ENCODE peak calls at places on chromosomes 16 and 17, in ten cellular contexts. S is activated B cell treated with CpG ODN at 0.5 μM for 24 hours; V is T-helper 1 cell; J is stimulated activated CD4-positive, alpha-beta T cell treated with anti-CD3 and anti-CD28 coated beads, TNF-alpha, amount 100 ng/mL, for 48 hours; U is Right ventricle myocardium superior; T is neural progenitor cell; X is heart right ventricle; I is tibial artery; D is frontal cortex; M is right cardiac atrium. R is an unnamed sample.

GRCh38 chr17:57486978-57487377 is 230.7 kb downstream of the MSI2 start:
- DNase-seq in T (no peak), J (no peak), I (no peak), X (no peak), S (no peak), V (no peak), U (no peak), D (no peak), M (no peak), R (no peak)

GRCh38 chr17:73356561-73357170 is 44.9 kb upstream of the CDC42EP4 start:
- DNase-seq in X (no peak), M (peak), T (no peak), V (no peak), U (no peak), D (no peak), I (no peak), J (no peak), S (no peak), R (no peak)

GRCh38 chr16:52123063-52123839 is 423.7 kb downstream of the TOX3 start:
- DNase-seq in S (no peak), X (no peak), D (no peak), J (no peak), T (no peak), I (no peak), U (no peak), V (no peak), M (no peak), R (no peak)

GRCh38 chr16:273547-274421 is 2.0 kb downstream of the RGS11 start:
- DNase-seq in T (no peak), J (no peak), D (no peak), X (no peak), M (no peak), I (no peak), S (no peak), U (no peak), V (no peak), R (no peak)

GRCh38 chr17:13002761-13003453 is 14.9 kb downstream of the ELAC2 start:
- DNase-seq in X (peak), I (peak), J (no peak), M (peak), D (peak), S (peak), T (peak), V (peak), U (peak), R (peak)

GRCh38 chr17:1078831-1079561 is 82.1 kb downstream of the TIMM22 start:
- DNase-seq in J (no peak), X (peak), S (no peak), I (no peak), V (no peak), M (peak), T (peak), D (no peak), U (peak), R (peak)

GRCh38 chr16:66454751-66455150 is 27.7 kb downstream of the BEAN1 start:
- DNase-seq in M (no peak), U (no peak), T (no peak), V (no peak), S (no peak), X (no peak), J (no peak), I (no peak), D (no peak), R (no peak)

GRCh38 chr16:57988929-57989328 is 11.5 kb downstream of the ZNF319 start:
- DNase-seq in D (peak), U (no peak), J (no peak), S (no peak), V (no peak), X (peak), M (peak), T (no peak), I (no peak), R (peak)

GRCh38 chr16:46972429-46972970 is 974 bp downstream of the DNAJA2 start:
- DNase-seq in U (no peak), X (no peak), M (no peak), I (no peak), T (no peak), J (no peak), S (no peak), D (peak), V (peak), R (no peak)

GRCh38 chr16:15530085-15530484 is 95.7 kb downstream of the BMERB1 start:
- DNase-seq in J (no peak), D (no peak), I (no peak), T (no peak), V (no peak), S (no peak), U (no peak), M (no peak), X (no peak), R (no peak)

GRCh38 chr17:10036511-10037061 is 131.5 kb upstream of the RCVRN start:
- DNase-seq in I (no peak), V (no peak), U (peak), M (peak), X (peak), S (no peak), D (no peak), T (no peak), J (no peak), R (peak)

GRCh38 chr17:82985973-82986372 is 93.4 kb upstream of the METRNL start:
- DNase-seq in V (peak), D (no peak), U (no peak), S (no peak), J (peak), X (no peak), I (no peak), T (peak), M (no peak), R (no peak)

GRCh38 chr16:78628526-78628925 is 529.1 kb downstream of the WWOX start:
- DNase-seq in X (no peak), S (no peak), U (no peak), M (no peak), J (no peak), T (no peak), D (no peak), V (no peak), I (no peak), R (no peak)

GRCh38 chr16:64695684-64696083 is 426.2 kb downstream of the CDH11 start:
- DNase-seq in U (no peak), X (no peak), S (no peak), J (no peak), D (no peak), I (no peak), V (no peak), T (no peak), M (no peak), R (no peak)

GRCh38 chr16:51553314-51553713 is 402.2 kb upstream of the SALL1 start:
- DNase-seq in J (no peak), X (no peak), S (no peak), V (no peak), U (no peak), T (no peak), I (no peak), M (no peak), D (no peak), R (no peak)

GRCh38 chr16:1773703-1774455 is 945 bp upstream of the MRPS34 start:
- DNase-seq in U (no peak), X (no peak), J (no peak), M (peak), I (no peak), D (no peak), T (no peak), S (no peak), V (no peak), R (peak)

GRCh38 chr16:65576631-65577030 is 454.8 kb upstream of the CDH11 start:
- DNase-seq in S (no peak), M (no peak), D (no peak), T (peak), I (no peak), V (no peak), J (no peak), U (no peak), X (no peak), R (no peak)

GRCh38 chr17:63498621-63499195 is 21.8 kb downstream of the ACE start:
- DNase-seq in V (no peak), X (no peak), J (no peak), U (no peak), M (no peak), S (no peak), I (no peak), D (no peak), T (no peak), R (no peak)

GRCh38 chr16:2497116-2497630 is 16.6 kb upstream of the ATP6V0C start:
- DNase-seq in S (no peak), V (no peak), J (no peak), I (no peak), T (no peak), M (peak), X (peak), U (peak), D (no peak), R (peak)

GRCh38 chr17:74542727-74543383 is 3.1 kb downstream of the CD300C start:
- DNase-seq in S (no peak), I (no peak), X (no peak), V (no peak), M (no peak), J (no peak), T (no peak), D (no peak), U (no peak), R (no peak)

GRCh38 chr17:76434870-76435269 is 18.1 kb downstream of the UBE2O start:
- DNase-seq in T (no peak), I (peak), V (no peak), S (no peak), U (no peak), X (no peak), D (no peak), M (no peak), J (no peak), R (peak)

GRCh38 chr16:10514369-10515055 is 65.9 kb downstream of the EMP2 start:
- DNase-seq in U (no peak), M (no peak), S (no peak), J (peak), T (peak), D (peak), I (no peak), X (peak), V (peak), R (no peak)

GRCh38 chr17:77487211-77487629 is 346.5 kb downstream of the SEC14L1 start:
- DNase-seq in V (no peak), S (no peak), X (no peak), D (no peak), M (no peak), U (no peak), T (no peak), I (no peak), J (no peak), R (no peak)

GRCh38 chr17:53033297-53033696 is 789.4 kb upstream of the KIF2B start:
- DNase-seq in X (no peak), U (no peak), D (no peak), S (no peak), I (no peak), M (no peak), V (no peak), J (no peak), T (no peak), R (no peak)

R was measured in psoas muscle.